ENCODE peak calls at places on chromosomes 6 and 20, in ten cellular contexts. F is foreskin fibroblast; G is GM23338; A is psoas muscle; E is OCI-LY7; H is CD8-positive, alpha-beta T cell; C is NB4; L is astrocyte of the spinal cord; X is fibroblast of the aortic adventitia; U is left ventricle myocardium inferior. W is an unnamed sample.

GRCh38 chr6:6320901-6321300 is 439 bp upstream of the F13A1 start:
- DNase-seq in F (peak; percentile 8), G (peak; percentile 28), A (no peak), E (no peak), H (no peak), C (peak; percentile 24), L (peak; percentile 17), X (no peak), U (no peak), W (no peak)

GRCh38 chr6:82953871-82954270 is 111.8 kb downstream of the UBE3D start:
- DNase-seq in F (no peak), G (no peak), A (no peak), E (no peak), H (no peak), C (no peak), L (no peak), X (peak; percentile 78), U (peak; percentile 51), W (no peak)

GRCh38 chr6:134529921-134530320 is 212.0 kb upstream of the SGK1 start:
- DNase-seq in F (peak; percentile 36), G (no peak), A (no peak), E (no peak), H (no peak), C (peak; percentile 57), L (peak; percentile 45), X (no peak), U (no peak), W (no peak)

GRCh38 chr6:49668083-49668511 is 31.5 kb upstream of the RHAG start:
- DNase-seq in F (no peak), G (peak; percentile 18), A (no peak), E (no peak), H (no peak), C (no peak), L (no peak), X (no peak), U (no peak), W (no peak)

GRCh38 chr6:119862719-119863118 is 513.2 kb upstream of the MAN1A1 start:
- DNase-seq in F (no peak), G (no peak), A (no peak), E (no peak), H (no peak), C (no peak), L (no peak), X (no peak), U (no peak), W (no peak)

GRCh38 chr6:136031982-136032381 is 180.5 kb downstream of the PDE7B start:
- DNase-seq in F (peak; percentile 76), G (no peak), A (no peak), E (peak; percentile 4), H (no peak), C (peak; percentile 16), L (peak; percentile 69), X (peak; percentile 82), U (no peak), W (no peak)

GRCh38 chr6:50602191-50602810 is 111.0 kb upstream of the TFAP2D start:
- DNase-seq in F (peak; percentile 27), G (peak; percentile 74), A (no peak), E (peak; percentile 36), H (no peak), C (peak; percentile 42), L (peak; percentile 33), X (peak; percentile 35), U (no peak), W (peak; percentile 9)

GRCh38 chr6:137647762-137648412 is 153.7 kb upstream of the OLIG3 start:
- DNase-seq in F (peak; percentile 34), G (no peak), A (no peak), E (no peak), H (no peak), C (no peak), L (no peak), X (no peak), U (no peak), W (no peak)

GRCh38 chr6:74073429-74073828 is 377.4 kb downstream of the CD109 start:
- DNase-seq in F (peak; percentile 90), G (no peak), A (peak; percentile 14), E (no peak), H (no peak), C (no peak), L (peak; percentile 47), X (peak; percentile 66), U (no peak), W (no peak)

GRCh38 chr6:1229808-1230207 is 82.1 kb upstream of the FOXQ1 start:
- DNase-seq in F (no peak), G (no peak), A (no peak), E (no peak), H (no peak), C (no peak), L (no peak), X (no peak), U (no peak), W (no peak)

GRCh38 chr6:44126320-44127149 is 717 bp downstream of the MRPL14 start:
- DNase-seq in F (peak; percentile 75), G (peak; percentile 81), A (peak; percentile 74), E (peak; percentile 53), H (peak; percentile 25), C (peak; percentile 74), L (peak; percentile 80), X (peak; percentile 67), U (peak; percentile 30), W (peak; percentile 53)

GRCh38 chr6:110015206-110015605 is 37.1 kb downstream of the GPR6 start:
- DNase-seq in F (no peak), G (no peak), A (no peak), E (no peak), H (no peak), C (no peak), L (no peak), X (no peak), U (no peak), W (no peak)

GRCh38 chr20:41100001-41100480 is 37.3 kb upstream of the PLCG1 start:
- DNase-seq in F (peak; percentile 30), G (no peak), A (no peak), E (no peak), H (no peak), C (no peak), L (no peak), X (no peak), U (no peak), W (no peak)

GRCh38 chr6:90285611-90286381 is 10.8 kb downstream of the BACH2 start:
- DNase-seq in F (peak; percentile 94), G (peak; percentile 78), A (peak; percentile 82), E (peak; percentile 73), H (no peak), C (peak; percentile 87), L (peak; percentile 94), X (peak; percentile 87), U (peak; percentile 82), W (peak; percentile 85)

GRCh38 chr6:20793174-20793573 is 258.9 kb downstream of the CDKAL1 start:
- DNase-seq in F (no peak), G (no peak), A (no peak), E (no peak), H (no peak), C (no peak), L (no peak), X (no peak), U (no peak), W (no peak)

GRCh38 chr6:108119212-108120141 is 44.9 kb upstream of the OSTM1 start:
- DNase-seq in F (peak; percentile 39), G (peak; percentile 80), A (no peak), E (no peak), H (no peak), C (no peak), L (no peak), X (no peak), U (no peak), W (no peak)

GRCh38 chr20:45539382-45539781 is at the start of gene WFDC6:
- DNase-seq in F (no peak), G (no peak), A (no peak), E (no peak), H (no peak), C (no peak), L (no peak), X (no peak), U (no peak), W (no peak)

DNA sequence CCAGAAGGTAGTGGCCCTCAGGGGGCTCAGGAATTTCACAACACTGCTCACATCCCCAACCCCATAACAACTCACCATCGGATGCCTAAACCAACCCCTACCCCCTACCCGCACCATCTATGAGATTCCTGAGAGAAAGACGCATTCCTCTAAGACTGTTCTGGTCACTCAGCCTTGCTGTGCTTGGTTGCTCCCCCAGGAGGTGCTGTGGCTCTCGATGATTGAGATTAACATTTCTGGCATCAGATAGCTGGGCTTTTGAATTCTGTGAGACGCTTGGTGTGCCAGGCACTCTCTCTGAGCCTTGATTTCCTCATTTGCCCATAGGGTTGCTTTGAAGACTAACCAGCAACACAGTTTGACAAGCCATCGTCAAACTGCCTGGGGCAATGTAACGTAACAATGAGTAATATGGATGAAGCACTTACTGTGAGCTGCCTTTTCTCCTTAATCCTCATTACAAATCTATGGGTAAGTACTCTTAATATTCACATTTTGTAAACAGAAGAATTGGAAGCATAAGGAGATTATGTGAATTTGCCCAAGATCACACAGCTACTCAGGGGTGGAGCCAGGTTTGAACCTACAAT is 978 bp downstream of the WFDC6 start:
- DNase-seq in F (peak; percentile 36), G (peak; percentile 72), A (no peak), E (no peak), H (no peak), C (no peak), L (no peak), X (no peak), U (no peak), W (no peak)
- TF ChIP-seq CTCF in F (no peak), G (peak; percentile 62), A (no peak), E (no peak), H (no peak), C (peak; percentile 27), L (no peak), X (no peak), U (no peak), W (no peak)

DNA sequence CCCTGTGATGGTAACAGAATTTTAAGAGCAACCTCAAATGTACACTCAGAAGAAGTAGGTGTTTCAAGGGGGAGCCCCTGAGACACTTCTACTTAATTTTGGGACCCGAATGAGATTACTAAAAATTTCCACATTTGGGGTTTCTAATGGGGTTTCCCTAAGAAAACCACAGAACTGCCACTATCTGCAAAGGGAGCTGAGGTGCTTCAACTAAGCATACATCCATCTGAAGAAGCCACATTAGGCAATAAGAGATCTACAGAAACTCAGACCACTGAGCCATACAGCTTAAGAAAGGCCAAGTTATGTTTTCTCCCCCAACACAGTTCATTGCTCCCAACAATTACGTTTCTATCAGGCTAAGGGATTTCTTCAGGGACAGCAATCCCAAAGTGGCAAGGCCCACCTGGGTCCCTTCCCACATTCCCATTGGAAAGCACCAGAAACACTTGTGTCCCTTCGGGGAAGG is 5.2 kb downstream of the BCL2L1 start:
- DNase-seq in F (no peak), G (no peak), A (no peak), E (no peak), H (no peak), C (no peak), L (no peak), X (no peak), U (no peak), W (no peak)
- H3K4me3 ChIP-seq in F (no peak overlapping the region), G (no peak overlapping the region), A (peak overlapping the region; percentile 85), E (peak overlapping the region; percentile 95), H (no peak overlapping the region), C (no peak overlapping the region), L (no peak overlapping the region), X (peak overlapping the region; percentile 37), U (peak overlapping the region; percentile 85), W (peak overlapping the region; percentile 1)

GRCh38 chr20:43767686-43768474 is 41.1 kb upstream of the GTSF1L start:
- DNase-seq in F (peak; percentile 77), G (no peak), A (no peak), E (no peak), H (no peak), C (no peak), L (peak; percentile 49), X (peak; percentile 76), U (no peak), W (no peak)
- TF ChIP-seq CTCF in F (no peak), G (no peak), A (no peak), E (no peak), H (no peak), C (no peak), L (no peak), X (peak; percentile 25), U (peak; percentile 18), W (no peak)

GRCh38 chr20:57398231-57398821 is 7.1 kb downstream of the RBM38 start:
- DNase-seq in F (no peak), G (no peak), A (peak; percentile 81), E (peak; percentile 97), H (peak; percentile 88), C (peak; percentile 67), L (no peak), X (no peak), U (peak; percentile 42), W (no peak)
- H3K4me3 ChIP-seq in F (no peak overlapping the region), G (no peak overlapping the region), A (peak overlapping the region; percentile 77), E (peak overlapping the region; percentile 99), H (peak overlapping the region; percentile 63), C (no peak overlapping the region), L (no peak overlapping the region), X (no peak overlapping the region), U (peak overlapping the region; percentile 38), W (no peak overlapping the region)

W was measured in astrocyte of the cerebellum.